ENCODE peak calls at places on chromosomes 11 and 22, in four cellular contexts. X is K562, R is HepG2, S is GM12878. C is an unnamed sample.

GRCh38 chr22:37220543-37220968 is 8.3 kb upstream of the SSTR3 start:
- DNase-seq in X (no peak), R (no peak), S (no peak), C (no peak)

GRCh38 chr11:86091566-86091965 is 22.7 kb upstream of the PICALM start:
- DNase-seq in X (no peak), R (no peak), S (no peak), C (no peak)

GRCh38 chr11:129236850-129237249 is 44.7 kb upstream of the ARHGAP32 start:
- DNase-seq in S (no peak), R (no peak), X (no peak), C (no peak)

GRCh38 chr22:42719656-42720262 is 911 bp downstream of the A4GALT start:
- DNase-seq in S (no peak), R (no peak), X (no peak), C (no peak)

GRCh38 chr11:64834723-64835615 is 9.5 kb downstream of the CDC42BPG start:
- DNase-seq in X (no peak), S (no peak), R (no peak), C (peak)

GRCh38 chr11:27718853-27719574 is 18.8 kb upstream of the BDNF start:
- DNase-seq in S (no peak), R (no peak), X (no peak), C (peak)

GRCh38 chr22:36303874-36304273 is 50.9 kb downstream of the APOL1 start:
- DNase-seq in X (no peak), R (no peak), S (no peak), C (no peak)

GRCh38 chr11:77542296-77542695 is 47.5 kb upstream of the AQP11 start:
- DNase-seq in R (no peak), S (no peak), X (no peak), C (no peak)

GRCh38 chr11:118304227-118304808 is at the start of gene CD3E:
- DNase-seq in S (no peak), X (no peak), R (no peak), C (no peak)

GRCh38 chr11:44277097-44278090 is 32.5 kb downstream of the ALX4 start:
- DNase-seq in X (no peak), S (no peak), R (no peak), C (no peak)

GRCh38 chr22:31857247-31857646 is 87.1 kb upstream of the YWHAH start:
- DNase-seq in R (no peak), X (peak), S (no peak), C (no peak)

GRCh38 chr11:128285313-128285712 is 302.0 kb downstream of the ETS1 start:
- DNase-seq in S (no peak), X (no peak), R (no peak), C (no peak)

GRCh38 chr11:1546536-1547466 is 25.3 kb downstream of the DUSP8 start:
- DNase-seq in S (no peak), R (no peak), X (peak), C (peak)

GRCh38 chr11:3009481-3009880 is 17.4 kb upstream of the NAP1L4 start:
- DNase-seq in R (no peak), S (no peak), X (no peak), C (no peak)

GRCh38 chr11:2571598-2572281 is 126.9 kb downstream of the KCNQ1 start:
- DNase-seq in R (no peak), X (no peak), S (no peak), C (no peak)

GRCh38 chr11:90639687-90640086 is 416.8 kb upstream of the CHORDC1 start:
- DNase-seq in S (no peak), X (no peak), R (no peak), C (peak)

GRCh38 chr11:2912498-2912897 is 16.7 kb downstream of the PHLDA2 start:
- DNase-seq in X (peak), R (peak), S (no peak), C (peak)

GRCh38 chr11:2267306-2267861 is 3.0 kb downstream of the ASCL2 start:
- DNase-seq in R (no peak), X (peak), S (no peak), C (no peak)

GRCh38 chr22:44809456-44809855 is 57.1 kb downstream of the ARHGAP8 start:
- DNase-seq in R (no peak), S (no peak), X (no peak), C (no peak)

GRCh38 chr22:50184541-50185383 is 951 bp upstream of the TRABD start:
- DNase-seq in R (no peak), X (no peak), S (no peak), C (no peak)

GRCh38 chr22:50186789-50187523 is 1.2 kb downstream of the TRABD start:
- DNase-seq in X (peak), R (no peak), S (no peak), C (no peak)

GRCh38 chr22:50186181-50186731 is 543 bp downstream of the TRABD start:
- DNase-seq in S (no peak), R (no peak), X (no peak), C (no peak)

GRCh38 chr22:50184004-50184461 is 1.7 kb upstream of the TRABD start:
- DNase-seq in S (no peak), X (peak), R (peak), C (no peak)

GRCh38 chr22:50185384-50186087 is at the start of gene TRABD:
- DNase-seq in S (no peak), R (peak), X (peak), C (peak)
- H3K27ac ChIP-seq in S (peak), R (peak), X (peak), C (peak)

DNA sequence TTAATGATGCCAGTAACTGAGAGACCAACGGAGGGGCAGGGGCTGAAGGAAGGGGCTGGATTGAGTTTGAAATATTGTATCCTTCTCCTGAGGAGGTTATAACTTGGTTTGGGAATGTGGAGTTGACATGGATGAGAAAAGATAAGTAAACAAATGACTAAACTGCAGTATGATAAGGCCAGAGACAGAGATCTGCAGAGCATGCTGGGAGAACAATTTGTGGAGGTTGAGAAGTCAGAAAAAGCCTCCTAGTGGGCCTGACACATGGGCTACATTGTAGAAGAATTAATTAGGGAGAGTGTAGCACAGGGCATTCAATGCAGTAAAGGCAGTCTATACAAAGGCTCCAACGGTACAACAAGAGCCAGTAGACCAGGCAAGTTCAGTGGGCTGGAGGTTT is 55.9 kb downstream of the SPON1 start:
- DNase-seq in S (no peak), R (no peak), X (no peak), C (no peak)
- TF ChIP-seq KDM1A in S (no peak), R (no peak), X (no peak), C (no peak)

GRCh38 chr11:131734871-131735270 is 364.5 kb downstream of the NTM start:
- DNase-seq in R (no peak), S (no peak), X (no peak), C (no peak)

GRCh38 chr11:131737357-131737756 is 366.9 kb downstream of the NTM start:
- DNase-seq in R (no peak), X (no peak), S (no peak), C (no peak)

GRCh38 chr11:131744847-131745246 is 374.4 kb downstream of the NTM start:
- DNase-seq in S (no peak), R (no peak), X (no peak), C (no peak)

GRCh38 chr11:131739243-131739882 is 368.9 kb downstream of the NTM start:
- DNase-seq in R (no peak), X (no peak), S (no peak), C (no peak)
- TF ChIP-seq JUNB in R (no peak), X (no peak), S (no peak), C (no peak)

DNA sequence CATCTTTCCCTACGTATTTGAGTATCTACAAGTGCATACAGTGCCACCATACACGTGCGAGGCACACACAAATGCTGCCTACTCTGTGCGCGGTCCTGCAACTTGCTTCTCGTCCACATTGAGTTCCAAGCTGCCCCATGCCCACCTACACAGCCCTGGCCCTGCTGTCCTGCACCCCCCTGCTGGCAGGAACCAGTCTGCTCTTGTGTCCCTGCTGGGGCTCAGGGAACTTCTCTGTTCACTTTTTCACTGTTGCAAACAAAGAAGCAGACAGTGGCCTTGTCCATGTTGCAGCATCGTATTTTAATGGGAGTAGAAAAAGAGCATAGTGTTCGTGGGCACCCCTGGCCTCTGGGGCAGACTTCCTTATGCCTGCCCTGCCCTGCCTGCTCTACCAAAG is 14.0 kb downstream of the CPT1A start:
- DNase-seq in S (no peak), X (no peak), R (peak), C (no peak)
- H3K27ac ChIP-seq in S (no peak), X (no peak), R (no peak), C (no peak)

GRCh38 chr22:27207907-27208306 is 550.5 kb downstream of the MIAT start:
- DNase-seq in R (no peak), X (no peak), S (no peak), C (peak)
- TF ChIP-seq KDM1A in R (no peak), X (no peak), S (no peak), C (no peak)

GRCh38 chr11:20647976-20648565 is 21.3 kb upstream of the NELL1 start:
- DNase-seq in S (peak), R (peak), X (peak), C (peak)
- TF ChIP-seq JUNB in S (no peak), R (no peak), X (no peak), C (no peak)

DNA sequence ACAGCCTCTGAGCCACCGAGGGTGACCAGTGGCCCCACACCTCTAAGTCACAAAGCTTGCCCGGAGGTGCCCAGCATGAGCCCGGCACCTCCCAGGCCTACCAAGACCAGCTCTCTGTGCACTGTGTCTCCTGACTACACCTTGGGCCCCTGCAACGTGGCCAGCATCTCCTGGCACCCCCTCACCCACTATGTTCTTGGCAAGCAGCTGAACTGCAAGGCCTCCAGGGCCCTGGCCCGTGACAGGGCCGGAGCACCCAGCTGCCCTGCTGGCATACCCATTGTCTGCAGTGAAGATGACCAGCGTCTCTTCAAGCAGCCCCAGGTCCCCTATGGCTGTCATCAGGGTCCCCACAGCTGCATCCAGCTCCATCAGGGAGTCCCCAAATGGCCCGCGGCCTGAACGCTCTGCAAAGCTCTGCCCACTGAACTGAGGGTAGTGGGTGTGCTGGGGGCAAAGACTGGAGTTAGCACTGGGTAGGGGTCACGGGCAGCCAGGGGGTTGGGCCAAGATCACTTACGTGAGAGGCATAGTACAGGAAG is 1.6 kb downstream of the ARSA start:
- DNase-seq in X (no peak), S (no peak), R (no peak), C (no peak)
- H3K27ac ChIP-seq in X (no peak), S (no peak), R (no peak), C (no peak)